ENCODE peak calls at places on chromosomes 4 and X, in ten cellular contexts. One of them, this sample, is unnamed.

GRCh38 chrX:136816970-136817369 is 36.2 kb upstream of the ARHGEF6 start:
- DNase-seq in fibroblast of mammary gland: peak
- DNase-seq in glutamatergic neuron: no peak
- DNase-seq in GM10248: no peak
- DNase-seq in right atrium auricular region: no peak
- DNase-seq in fibroblast of pulmonary artery: peak
- DNase-seq in BJ: no peak
- DNase-seq in mesothelial cell of epicardium: no peak
- DNase-seq in H9: no peak
- DNase-seq in RWPE1: no peak
- DNase-seq in this sample: no peak

GRCh38 chr4:34148322-34148908 is 2095.9 kb downstream of the ARAP2 start:
- DNase-seq in H9: no peak
- DNase-seq in BJ: no peak
- DNase-seq in fibroblast of mammary gland: peak
- DNase-seq in mesothelial cell of epicardium: no peak
- DNase-seq in RWPE1: peak
- DNase-seq in glutamatergic neuron: no peak
- DNase-seq in right atrium auricular region: no peak
- DNase-seq in GM10248: no peak
- DNase-seq in fibroblast of pulmonary artery: no peak
- DNase-seq in this sample: no peak

GRCh38 chr4:31370866-31371465 is 650.8 kb downstream of the PCDH7 start:
- DNase-seq in BJ: no peak
- DNase-seq in fibroblast of pulmonary artery: peak
- DNase-seq in glutamatergic neuron: no peak
- DNase-seq in H9: no peak
- DNase-seq in right atrium auricular region: no peak
- DNase-seq in GM10248: peak
- DNase-seq in fibroblast of mammary gland: peak
- DNase-seq in mesothelial cell of epicardium: no peak
- DNase-seq in RWPE1: peak
- DNase-seq in this sample: no peak

GRCh38 chr4:114474401-114474800 is 124.2 kb upstream of the UGT8 start:
- DNase-seq in fibroblast of mammary gland: no peak
- DNase-seq in GM10248: no peak
- DNase-seq in mesothelial cell of epicardium: no peak
- DNase-seq in BJ: no peak
- DNase-seq in glutamatergic neuron: no peak
- DNase-seq in right atrium auricular region: no peak
- DNase-seq in RWPE1: no peak
- DNase-seq in fibroblast of pulmonary artery: no peak
- DNase-seq in H9: no peak
- DNase-seq in this sample: no peak

GRCh38 chr4:67160409-67160808 is 384.9 kb downstream of the CENPC start:
- DNase-seq in BJ: no peak
- DNase-seq in RWPE1: no peak
- DNase-seq in right atrium auricular region: no peak
- DNase-seq in H9: no peak
- DNase-seq in GM10248: no peak
- DNase-seq in glutamatergic neuron: no peak
- DNase-seq in fibroblast of mammary gland: no peak
- DNase-seq in fibroblast of pulmonary artery: no peak
- DNase-seq in mesothelial cell of epicardium: no peak
- DNase-seq in this sample: no peak

GRCh38 chr4:42649870-42650269 is 7.0 kb downstream of the ATP8A1 start:
- DNase-seq in glutamatergic neuron: no peak
- DNase-seq in mesothelial cell of epicardium: no peak
- DNase-seq in GM10248: no peak
- DNase-seq in fibroblast of mammary gland: no peak
- DNase-seq in BJ: no peak
- DNase-seq in RWPE1: no peak
- DNase-seq in H9: no peak
- DNase-seq in fibroblast of pulmonary artery: no peak
- DNase-seq in right atrium auricular region: no peak
- DNase-seq in this sample: no peak

GRCh38 chr4:153207561-153207960 is 3.3 kb downstream of the TRIM2 start:
- DNase-seq in glutamatergic neuron: peak
- DNase-seq in mesothelial cell of epicardium: no peak
- DNase-seq in GM10248: no peak
- DNase-seq in fibroblast of mammary gland: peak
- DNase-seq in H9: peak
- DNase-seq in fibroblast of pulmonary artery: peak
- DNase-seq in RWPE1: peak
- DNase-seq in BJ: no peak
- DNase-seq in right atrium auricular region: no peak
- DNase-seq in this sample: no peak

GRCh38 chrX:129737921-129738320 is 858 bp upstream of the XPNPEP2 start:
- DNase-seq in H9: no peak
- DNase-seq in mesothelial cell of epicardium: no peak
- DNase-seq in fibroblast of mammary gland: peak
- DNase-seq in fibroblast of pulmonary artery: no peak
- DNase-seq in RWPE1: peak
- DNase-seq in BJ: no peak
- DNase-seq in right atrium auricular region: peak
- DNase-seq in GM10248: no peak
- DNase-seq in glutamatergic neuron: no peak
- DNase-seq in this sample: no peak

GRCh38 chrX:11212741-11213140 is 80.5 kb upstream of the AMELX start:
- DNase-seq in mesothelial cell of epicardium: no peak
- DNase-seq in H9: peak
- DNase-seq in fibroblast of mammary gland: no peak
- DNase-seq in BJ: no peak
- DNase-seq in right atrium auricular region: no peak
- DNase-seq in glutamatergic neuron: no peak
- DNase-seq in fibroblast of pulmonary artery: no peak
- DNase-seq in GM10248: no peak
- DNase-seq in RWPE1: no peak
- DNase-seq in this sample: no peak

GRCh38 chrX:121231566-121232358 is 184.4 kb downstream of the GLUD2 start:
- DNase-seq in BJ: no peak
- DNase-seq in H9: no peak
- DNase-seq in glutamatergic neuron: no peak
- DNase-seq in RWPE1: no peak
- DNase-seq in GM10248: no peak
- DNase-seq in fibroblast of pulmonary artery: no peak
- DNase-seq in mesothelial cell of epicardium: no peak
- DNase-seq in right atrium auricular region: no peak
- DNase-seq in fibroblast of mammary gland: no peak
- DNase-seq in this sample: no peak

GRCh38 chr4:74527049-74527448 is 82.1 kb downstream of the AREG start:
- DNase-seq in mesothelial cell of epicardium: no peak
- DNase-seq in right atrium auricular region: no peak
- DNase-seq in fibroblast of pulmonary artery: no peak
- DNase-seq in BJ: no peak
- DNase-seq in glutamatergic neuron: no peak
- DNase-seq in H9: no peak
- DNase-seq in RWPE1: no peak
- DNase-seq in GM10248: no peak
- DNase-seq in fibroblast of mammary gland: no peak
- DNase-seq in this sample: no peak

GRCh38 chrX:21839334-21840198 is at the start of gene MBTPS2:
- DNase-seq in fibroblast of pulmonary artery: peak
- DNase-seq in RWPE1: peak
- DNase-seq in fibroblast of mammary gland: peak
- DNase-seq in H9: peak
- DNase-seq in mesothelial cell of epicardium: peak
- DNase-seq in GM10248: peak
- DNase-seq in BJ: peak
- DNase-seq in glutamatergic neuron: peak
- DNase-seq in right atrium auricular region: peak
- DNase-seq in this sample: peak
- TF ChIP-seq CTCF in fibroblast of pulmonary artery: peak
- TF ChIP-seq CTCF in RWPE1: no peak
- TF ChIP-seq CTCF in fibroblast of mammary gland: peak
- TF ChIP-seq CTCF in H9: peak
- TF ChIP-seq CTCF in mesothelial cell of epicardium: no peak
- TF ChIP-seq CTCF in GM10248: no peak
- TF ChIP-seq CTCF in BJ: peak
- TF ChIP-seq CTCF in glutamatergic neuron: no peak
- TF ChIP-seq CTCF in right atrium auricular region: no peak
- TF ChIP-seq CTCF in this sample: peak

GRCh38 chr4:39166177-39166576 is 16.2 kb upstream of the WDR19 start:
- DNase-seq in fibroblast of pulmonary artery: no peak
- DNase-seq in glutamatergic neuron: no peak
- DNase-seq in right atrium auricular region: no peak
- DNase-seq in BJ: no peak
- DNase-seq in RWPE1: no peak
- DNase-seq in H9: no peak
- DNase-seq in GM10248: no peak
- DNase-seq in mesothelial cell of epicardium: no peak
- DNase-seq in fibroblast of mammary gland: no peak
- DNase-seq in this sample: no peak
- TF ChIP-seq CTCF in fibroblast of pulmonary artery: no peak
- TF ChIP-seq CTCF in glutamatergic neuron: no peak
- TF ChIP-seq CTCF in right atrium auricular region: no peak
- TF ChIP-seq CTCF in BJ: no peak
- TF ChIP-seq CTCF in RWPE1: no peak
- TF ChIP-seq CTCF in H9: no peak
- TF ChIP-seq CTCF in GM10248: no peak
- TF ChIP-seq CTCF in mesothelial cell of epicardium: no peak
- TF ChIP-seq CTCF in fibroblast of mammary gland: no peak
- TF ChIP-seq CTCF in this sample: no peak

GRCh38 chrX:147838465-147839131 is 73.1 kb upstream of the FMR1 start:
- DNase-seq in mesothelial cell of epicardium: no peak
- DNase-seq in H9: no peak
- DNase-seq in glutamatergic neuron: no peak
- DNase-seq in GM10248: no peak
- DNase-seq in BJ: no peak
- DNase-seq in fibroblast of pulmonary artery: no peak
- DNase-seq in RWPE1: peak
- DNase-seq in right atrium auricular region: no peak
- DNase-seq in fibroblast of mammary gland: peak
- DNase-seq in this sample: no peak
- TF ChIP-seq CTCF in mesothelial cell of epicardium: peak
- TF ChIP-seq CTCF in H9: peak
- TF ChIP-seq CTCF in glutamatergic neuron: peak
- TF ChIP-seq CTCF in GM10248: peak
- TF ChIP-seq CTCF in BJ: no peak
- TF ChIP-seq CTCF in fibroblast of pulmonary artery: no peak
- TF ChIP-seq CTCF in RWPE1: no peak
- TF ChIP-seq CTCF in right atrium auricular region: no peak
- TF ChIP-seq CTCF in fibroblast of mammary gland: peak
- TF ChIP-seq CTCF in this sample: peak

GRCh38 chr4:18691431-18692200 is 670.1 kb upstream of the LCORL start:
- DNase-seq in fibroblast of pulmonary artery: no peak
- DNase-seq in right atrium auricular region: no peak
- DNase-seq in mesothelial cell of epicardium: no peak
- DNase-seq in RWPE1: no peak
- DNase-seq in BJ: no peak
- DNase-seq in glutamatergic neuron: no peak
- DNase-seq in GM10248: no peak
- DNase-seq in fibroblast of mammary gland: no peak
- DNase-seq in H9: peak
- DNase-seq in this sample: no peak
- TF ChIP-seq CTCF in fibroblast of pulmonary artery: no peak
- TF ChIP-seq CTCF in right atrium auricular region: no peak
- TF ChIP-seq CTCF in mesothelial cell of epicardium: no peak
- TF ChIP-seq CTCF in RWPE1: no peak
- TF ChIP-seq CTCF in BJ: no peak
- TF ChIP-seq CTCF in glutamatergic neuron: no peak
- TF ChIP-seq CTCF in GM10248: no peak
- TF ChIP-seq CTCF in fibroblast of mammary gland: no peak
- TF ChIP-seq CTCF in H9: no peak
- TF ChIP-seq CTCF in this sample: peak

GRCh38 chr4:3397128-3397527 is 44.6 kb upstream of the HGFAC start:
- DNase-seq in RWPE1: no peak
- DNase-seq in right atrium auricular region: no peak
- DNase-seq in H9: no peak
- DNase-seq in mesothelial cell of epicardium: no peak
- DNase-seq in fibroblast of mammary gland: no peak
- DNase-seq in BJ: no peak
- DNase-seq in glutamatergic neuron: no peak
- DNase-seq in GM10248: no peak
- DNase-seq in fibroblast of pulmonary artery: no peak
- DNase-seq in this sample: no peak

GRCh38 chr4:3401436-3402171 is 40.2 kb upstream of the HGFAC start:
- DNase-seq in glutamatergic neuron: no peak
- DNase-seq in fibroblast of pulmonary artery: no peak
- DNase-seq in GM10248: no peak
- DNase-seq in fibroblast of mammary gland: no peak
- DNase-seq in right atrium auricular region: no peak
- DNase-seq in H9: no peak
- DNase-seq in RWPE1: no peak
- DNase-seq in BJ: peak
- DNase-seq in mesothelial cell of epicardium: no peak
- DNase-seq in this sample: no peak

GRCh38 chr4:3402409-3403103 is 39.2 kb upstream of the HGFAC start:
- DNase-seq in RWPE1: no peak
- DNase-seq in mesothelial cell of epicardium: no peak
- DNase-seq in BJ: peak
- DNase-seq in fibroblast of mammary gland: peak
- DNase-seq in fibroblast of pulmonary artery: no peak
- DNase-seq in glutamatergic neuron: no peak
- DNase-seq in right atrium auricular region: no peak
- DNase-seq in GM10248: no peak
- DNase-seq in H9: no peak
- DNase-seq in this sample: no peak

GRCh38 chr4:3396611-3397010 is 45.2 kb upstream of the HGFAC start:
- DNase-seq in GM10248: no peak
- DNase-seq in right atrium auricular region: no peak
- DNase-seq in mesothelial cell of epicardium: no peak
- DNase-seq in BJ: no peak
- DNase-seq in RWPE1: no peak
- DNase-seq in H9: no peak
- DNase-seq in fibroblast of pulmonary artery: no peak
- DNase-seq in glutamatergic neuron: no peak
- DNase-seq in fibroblast of mammary gland: no peak
- DNase-seq in this sample: no peak

GRCh38 chr4:3399277-3400194 is 42.2 kb upstream of the HGFAC start:
- DNase-seq in RWPE1: no peak
- DNase-seq in H9: no peak
- DNase-seq in GM10248: no peak
- DNase-seq in BJ: no peak
- DNase-seq in fibroblast of pulmonary artery: no peak
- DNase-seq in mesothelial cell of epicardium: no peak
- DNase-seq in right atrium auricular region: no peak
- DNase-seq in glutamatergic neuron: no peak
- DNase-seq in fibroblast of mammary gland: peak
- DNase-seq in this sample: no peak
- TF ChIP-seq CTCF in RWPE1: no peak
- TF ChIP-seq CTCF in H9: no peak
- TF ChIP-seq CTCF in GM10248: no peak
- TF ChIP-seq CTCF in BJ: no peak
- TF ChIP-seq CTCF in fibroblast of pulmonary artery: no peak
- TF ChIP-seq CTCF in mesothelial cell of epicardium: no peak
- TF ChIP-seq CTCF in right atrium auricular region: no peak
- TF ChIP-seq CTCF in glutamatergic neuron: no peak
- TF ChIP-seq CTCF in fibroblast of mammary gland: peak
- TF ChIP-seq CTCF in this sample: no peak

GRCh38 chr4:126544276-126544675 is 1088.5 kb upstream of the INTU start:
- DNase-seq in GM10248: no peak
- DNase-seq in RWPE1: no peak
- DNase-seq in fibroblast of mammary gland: no peak
- DNase-seq in right atrium auricular region: no peak
- DNase-seq in fibroblast of pulmonary artery: no peak
- DNase-seq in glutamatergic neuron: no peak
- DNase-seq in H9: no peak
- DNase-seq in BJ: no peak
- DNase-seq in mesothelial cell of epicardium: no peak
- DNase-seq in this sample: no peak
- TF ChIP-seq CTCF in GM10248: no peak
- TF ChIP-seq CTCF in RWPE1: no peak
- TF ChIP-seq CTCF in fibroblast of mammary gland: no peak
- TF ChIP-seq CTCF in right atrium auricular region: no peak
- TF ChIP-seq CTCF in fibroblast of pulmonary artery: no peak
- TF ChIP-seq CTCF in glutamatergic neuron: no peak
- TF ChIP-seq CTCF in H9: no peak
- TF ChIP-seq CTCF in BJ: no peak
- TF ChIP-seq CTCF in mesothelial cell of epicardium: no peak
- TF ChIP-seq CTCF in this sample: no peak